ENCODE peak calls at places on chromosomes 4 and X, in seven cellular contexts. V is K562, G is neural crest cell, S is erythroblast, R is fibroblast of lung, Q is NCI-H2171 treated with DMSO at 0.1 percent for 48 hours, A is progenitor cell of endocrine pancreas. I is an unnamed sample.

GRCh38 chr4:15754323-15754722 is 23.8 kb upstream of the CD38 start:
- DNase-seq in V (no peak), G (no peak), S (no peak), R (peak), Q (no peak), A (no peak), I (no peak)

GRCh38 chr4:47213971-47214370 is 182.6 kb downstream of the GABRB1 start:
- DNase-seq in V (no peak), G (no peak), S (no peak), R (peak), Q (no peak), A (no peak), I (no peak)

GRCh38 chrX:110082156-110082555 is 79.2 kb downstream of the TMEM164 start:
- DNase-seq in V (no peak), G (no peak), S (no peak), R (peak), Q (no peak), A (no peak), I (no peak)

GRCh38 chr4:1759170-1759817 is 33.8 kb upstream of the FGFR3 start:
- DNase-seq in V (no peak), G (no peak), S (no peak), R (no peak), Q (no peak), A (no peak), I (no peak)

GRCh38 chr4:6134612-6135220 is 65.6 kb downstream of the JAKMIP1 start:
- DNase-seq in V (peak), G (no peak), S (no peak), R (no peak), Q (no peak), A (no peak), I (no peak)

GRCh38 chr4:37816006-37816405 is 10.5 kb upstream of the PGM2 start:
- DNase-seq in V (no peak), G (no peak), S (no peak), R (no peak), Q (no peak), A (no peak), I (no peak)

GRCh38 chr4:89469930-89470375 is 162.4 kb upstream of the GPRIN3 start:
- DNase-seq in V (no peak), G (no peak), S (no peak), R (peak), Q (no peak), A (no peak), I (no peak)

GRCh38 chr4:182921608-182922007 is 4.4 kb upstream of the DCTD start:
- DNase-seq in V (no peak), G (no peak), S (no peak), R (no peak), Q (no peak), A (no peak), I (no peak)

GRCh38 chr4:7435411-7436095 is 823 bp upstream of the PSAPL1 start:
- DNase-seq in V (no peak), G (no peak), S (no peak), R (peak), Q (no peak), A (no peak), I (no peak)

GRCh38 chr4:31807036-31807435 is 1086.9 kb downstream of the PCDH7 start:
- DNase-seq in V (no peak), G (no peak), S (no peak), R (peak), Q (no peak), A (no peak), I (no peak)

GRCh38 chrX:49310371-49310770 is 6.9 kb downstream of the GAGE10 start:
- DNase-seq in V (no peak), G (no peak), S (no peak), R (no peak), Q (no peak), A (no peak), I (no peak)

I was measured in ecto neural progenitor cell.